ENCODE peak calls at places on chromosomes 13 and 19, in six cellular contexts. X is caudate nucleus, H is brain microvascular endothelial cell, Y is SHP77, U is NCI-H446, T is iPS DF 6.9. R is an unnamed sample.

GRCh38 chr19:42216653-42217521 is 590 bp downstream of the DEDD2 start:
- DNase-seq in Y (peak; percentile 4), H (peak; percentile 19), X (peak; percentile 59), U (peak; percentile 41), T (no peak), R (peak; percentile 49)

GRCh38 chr13:59755647-59756290 is 408.0 kb downstream of the DIAPH3 start:
- DNase-seq in H (no peak), Y (no peak), T (no peak), X (no peak), U (no peak), R (no peak)

GRCh38 chr13:101417043-101417406 is 717 bp upstream of the NALCN start:
- DNase-seq in T (no peak), U (peak; percentile 29), Y (no peak), H (peak; percentile 70), X (no peak), R (no peak)

GRCh38 chr13:22926176-22927007 is 254.4 kb upstream of the SGCG start:
- DNase-seq in Y (no peak), X (no peak), H (no peak), U (no peak), T (no peak), R (no peak)

GRCh38 chr19:47226426-47227346 is 4.3 kb downstream of the BBC3 start:
- DNase-seq in X (peak; percentile 42), Y (peak; percentile 79), H (no peak), U (no peak), T (no peak), R (peak; percentile 34)

GRCh38 chr13:74070065-74070464 is 64.1 kb downstream of the KLF12 start:
- DNase-seq in U (no peak), X (no peak), T (no peak), Y (no peak), H (no peak), R (no peak)

GRCh38 chr19:4291200-4291732 is 10.9 kb downstream of the TMIGD2 start:
- DNase-seq in U (no peak), H (no peak), X (no peak), T (no peak), Y (no peak), R (no peak)

GRCh38 chr19:47232422-47233211 is 1.6 kb upstream of the BBC3 start:
- DNase-seq in H (peak; percentile 43), T (no peak), Y (no peak), U (no peak), X (no peak), R (peak; percentile 13)

GRCh38 chr19:18995804-18996241 is 37.5 kb downstream of the SUGP2 start:
- DNase-seq in U (peak; percentile 54), T (peak; percentile 68), H (peak; percentile 88), Y (peak; percentile 30), X (peak; percentile 20), R (no peak)

GRCh38 chr13:114142640-114143490 is 10.4 kb upstream of the RASA3 start:
- DNase-seq in Y (peak; percentile 94), X (no peak), T (no peak), U (no peak), H (no peak), R (no peak)

GRCh38 chr13:50951366-50951765 is 41.8 kb downstream of the RNASEH2B start:
- DNase-seq in U (peak; percentile 52), X (no peak), H (no peak), Y (no peak), T (no peak), R (no peak)

GRCh38 chr13:111398715-111399299 is 78.4 kb downstream of the TEX29 start:
- DNase-seq in H (no peak), U (no peak), X (no peak), Y (peak; percentile 58), T (no peak), R (no peak)

GRCh38 chr13:74201530-74201929 is 67.3 kb upstream of the KLF12 start:
- DNase-seq in Y (no peak), H (no peak), X (no peak), T (no peak), U (peak; percentile 1), R (no peak)

GRCh38 chr13:100879255-100879654 is 204.7 kb upstream of the TMTC4 start:
- DNase-seq in T (no peak), X (no peak), U (no peak), H (no peak), Y (no peak), R (no peak)

GRCh38 chr19:6186435-6186834 is 51.0 kb downstream of the ACSBG2 start:
- DNase-seq in T (no peak), H (no peak), Y (no peak), X (no peak), U (no peak), R (no peak)

GRCh38 chr19:8459520-8460260 is 14.9 kb downstream of the HNRNPM start:
- DNase-seq in H (peak; percentile 77), T (no peak), X (no peak), Y (no peak), U (no peak), R (no peak)

GRCh38 chr13:99151516-99151915 is 49.1 kb upstream of the UBAC2 start:
- DNase-seq in U (no peak), T (no peak), X (no peak), H (peak; percentile 80), Y (no peak), R (no peak)

GRCh38 chr19:18790566-18791314 is at the start of gene COMP:
- DNase-seq in T (no peak), H (no peak), X (no peak), U (no peak), Y (no peak), R (no peak)

GRCh38 chr13:73943137-73943964 is 190.9 kb downstream of the KLF12 start:
- DNase-seq in H (no peak), T (no peak), U (no peak), X (no peak), Y (no peak), R (no peak)

GRCh38 chr13:108533842-108534241 is 95.6 kb upstream of the MYO16 start:
- DNase-seq in T (no peak), H (no peak), Y (no peak), X (no peak), U (no peak), R (no peak)

GRCh38 chr19:28737021-28737525 is 475.9 kb downstream of the UQCRFS1 start:
- DNase-seq in U (no peak), Y (peak; percentile 22), X (no peak), T (no peak), H (peak; percentile 24), R (no peak)

GRCh38 chr19:3576696-3577443 is 4.1 kb downstream of the HMG20B start:
- DNase-seq in H (no peak), Y (no peak), X (peak; percentile 38), T (no peak), U (no peak), R (no peak)

GRCh38 chr19:57934820-57935665 is at the start of gene ZNF418:
- DNase-seq in U (no peak), H (peak; percentile 88), X (peak; percentile 58), Y (no peak), T (peak; percentile 85), R (peak; percentile 59)

GRCh38 chr19:19554074-19555023 is 16.3 kb downstream of the CILP2 start:
- DNase-seq in T (no peak), X (no peak), Y (no peak), H (no peak), U (peak; percentile 31), R (no peak)

GRCh38 chr13:111132948-111133347 is 17.8 kb downstream of the ARHGEF7 start:
- DNase-seq in T (no peak), H (no peak), U (no peak), Y (no peak), X (no peak), R (no peak)

GRCh38 chr13:36038785-36039415 is 92.3 kb downstream of the DCLK1 start:
- DNase-seq in T (no peak), Y (no peak), H (peak; percentile 38), X (no peak), U (no peak), R (no peak)

GRCh38 chr13:99119686-99120085 is 81.0 kb upstream of the UBAC2 start:
- DNase-seq in T (no peak), U (no peak), X (no peak), Y (no peak), H (peak; percentile 33), R (no peak)

GRCh38 chr19:18771328-18772242 is 19.5 kb downstream of the COMP start:
- DNase-seq in T (no peak), U (no peak), X (no peak), H (no peak), Y (peak; percentile 36), R (no peak)

GRCh38 chr13:24516919-24517318 is 4.3 kb upstream of the PARP4 start:
- DNase-seq in T (no peak), Y (no peak), H (no peak), X (no peak), U (no peak), R (no peak)

GRCh38 chr13:35489050-35489449 is 12.6 kb upstream of the MAB21L1 start:
- DNase-seq in Y (no peak), H (no peak), T (no peak), U (peak; percentile 75), X (no peak), R (no peak)

GRCh38 chr19:1251233-1251502 is 2.8 kb downstream of the MIDN start:
- DNase-seq in X (no peak), T (no peak), Y (peak; percentile 52), H (peak; percentile 49), U (peak; percentile 66), R (peak; percentile 47)

GRCh38 chr13:51125495-51126226 is 14.6 kb upstream of the C13orf42 start:
- DNase-seq in H (peak; percentile 54), Y (peak; percentile 65), X (peak; percentile 5), U (peak; percentile 65), T (peak; percentile 77), R (no peak)

R was measured in T1000.